ENCODE peak calls at places on chromosome 7, in five cellular contexts. B is CD8-positive, alpha-beta T cell; L is testis; A is neuronal stem cell; G is neural progenitor cell. Q is an unnamed sample.

GRCh38 chr7:155735442-155736118 is 76.7 kb downstream of the SHH start:
- DNase-seq in A (no peak), G (no peak), L (no peak), B (no peak), Q (no peak)

GRCh38 chr7:103660455-103661371 is 214.7 kb upstream of the SLC26A5 start:
- DNase-seq in L (no peak), B (no peak), A (peak; percentile 6), G (no peak), Q (no peak)

GRCh38 chr7:5234852-5235831 is 45.1 kb downstream of the WIPI2 start:
- DNase-seq in B (no peak), L (no peak), G (no peak), A (no peak), Q (peak; percentile 9)

GRCh38 chr7:108598153-108598552 is 28.5 kb downstream of the DNAJB9 start:
- DNase-seq in G (no peak), L (no peak), A (no peak), B (no peak), Q (no peak)

GRCh38 chr7:4631664-4632171 is 50.4 kb upstream of the FOXK1 start:
- DNase-seq in A (peak; percentile 65), B (no peak), G (peak; percentile 90), L (peak; percentile 84), Q (peak; percentile 88)

GRCh38 chr7:35716038-35716803 is 21.3 kb upstream of the HERPUD2 start:
- DNase-seq in B (no peak), L (peak; percentile 69), G (no peak), A (no peak), Q (peak; percentile 49)

GRCh38 chr7:134552105-134552504 is 3.2 kb downstream of the AKR1B15 start:
- DNase-seq in A (no peak), G (peak; percentile 49), L (peak; percentile 45), B (no peak), Q (no peak)

GRCh38 chr7:46383605-46384004 is 462.5 kb upstream of the IGFBP3 start:
- DNase-seq in B (no peak), L (no peak), G (no peak), A (no peak), Q (no peak)

GRCh38 chr7:96449094-96449493 is 127.2 kb upstream of the SLC25A13 start:
- DNase-seq in A (no peak), B (no peak), L (no peak), G (peak; percentile 66), Q (no peak)

GRCh38 chr7:126411821-126412383 is 840.8 kb downstream of the GRM8 start:
- DNase-seq in G (no peak), L (no peak), A (no peak), B (no peak), Q (no peak)

GRCh38 chr7:65239707-65240352 is 133.8 kb upstream of the ZNF92 start:
- DNase-seq in B (no peak), L (peak; percentile 49), G (peak; percentile 82), A (peak; percentile 64), Q (peak; percentile 50)

GRCh38 chr7:43278088-43278644 is 165.7 kb downstream of the HECW1 start:
- DNase-seq in A (no peak), L (no peak), G (no peak), B (no peak), Q (no peak)

GRCh38 chr7:25790261-25790660 is 361.7 kb upstream of the NFE2L3 start:
- DNase-seq in B (no peak), G (no peak), A (no peak), L (no peak), Q (no peak)

GRCh38 chr7:141575654-141576448 is 24.6 kb downstream of the AGK start:
- DNase-seq in G (no peak), B (no peak), A (no peak), L (no peak), Q (no peak)

GRCh38 chr7:55019329-55019690 is 493 bp downstream of the EGFR start:
- DNase-seq in A (peak; percentile 31), L (peak; percentile 64), B (no peak), G (peak; percentile 72), Q (peak; percentile 91)

GRCh38 chr7:71683382-71683781 is 551.4 kb downstream of the GALNT17 start:
- DNase-seq in A (no peak), B (no peak), G (no peak), L (peak; percentile 34), Q (no peak)

GRCh38 chr7:71308105-71308504 is 176.2 kb downstream of the GALNT17 start:
- DNase-seq in B (no peak), L (peak; percentile 86), G (peak; percentile 39), A (peak; percentile 56), Q (no peak)

GRCh38 chr7:13198741-13199140 is 511.3 kb downstream of the ARL4A start:
- DNase-seq in G (no peak), B (no peak), A (no peak), L (no peak), Q (no peak)

GRCh38 chr7:82413237-82413636 is 30.3 kb downstream of the CACNA2D1 start:
- DNase-seq in A (no peak), G (no peak), L (no peak), B (no peak), Q (no peak)

GRCh38 chr7:33563010-33563409 is 342.3 kb upstream of the BMPER start:
- DNase-seq in B (no peak), G (no peak), L (no peak), A (no peak), Q (no peak)

GRCh38 chr7:32250494-32251260 is 180.5 kb upstream of the PDE1C start:
- DNase-seq in A (no peak), L (no peak), G (no peak), B (no peak), Q (no peak)

GRCh38 chr7:32255036-32255435 is 184.8 kb upstream of the PDE1C start:
- DNase-seq in A (no peak), L (no peak), G (no peak), B (no peak), Q (peak; percentile 85)

GRCh38 chr7:32253245-32253644 is 183.0 kb upstream of the PDE1C start:
- DNase-seq in G (peak; percentile 59), B (no peak), A (no peak), L (no peak), Q (no peak)

GRCh38 chr7:32248505-32248904 is 178.3 kb upstream of the PDE1C start:
- DNase-seq in B (no peak), A (no peak), G (no peak), L (no peak), Q (no peak)

GRCh38 chr7:32251659-32252058 is 181.5 kb upstream of the PDE1C start:
- DNase-seq in G (no peak), A (no peak), L (no peak), B (no peak), Q (no peak)
- H3K4me1 ChIP-seq in G (peaks cover 15% of the 10 kb centered on the region), A (no peaks in the 10 kb centered on the region), L (no peaks in the 10 kb centered on the region), B (no peaks in the 10 kb centered on the region), Q (peaks cover 11% of the 10 kb centered on the region)

GRCh38 chr7:128858380-128859231 is 4.0 kb upstream of the ATP6V1F start:
- DNase-seq in A (no peak), B (no peak), G (no peak), L (peak; percentile 56), Q (peak; percentile 78)
- H3K27ac ChIP-seq in A (no peak overlapping the region), B (no peak overlapping the region), G (no peak overlapping the region), L (peak overlapping the region; percentile 73), Q (peak overlapping the region; percentile 53)

GRCh38 chr7:1994931-1995330 is 237.8 kb downstream of the MAD1L1 start:
- DNase-seq in G (no peak), B (no peak), L (no peak), A (no peak), Q (peak; percentile 37)

GRCh38 chr7:1995426-1995825 is 237.3 kb downstream of the MAD1L1 start:
- DNase-seq in L (no peak), G (no peak), B (no peak), A (no peak), Q (no peak)

GRCh38 chr7:1992554-1992953 is 240.2 kb downstream of the MAD1L1 start:
- DNase-seq in G (no peak), L (no peak), A (no peak), B (no peak), Q (peak; percentile 51)

GRCh38 chr7:1993031-1993685 is 239.6 kb downstream of the MAD1L1 start:
- DNase-seq in A (no peak), L (no peak), B (no peak), G (no peak), Q (peak; percentile 6)

DNA sequence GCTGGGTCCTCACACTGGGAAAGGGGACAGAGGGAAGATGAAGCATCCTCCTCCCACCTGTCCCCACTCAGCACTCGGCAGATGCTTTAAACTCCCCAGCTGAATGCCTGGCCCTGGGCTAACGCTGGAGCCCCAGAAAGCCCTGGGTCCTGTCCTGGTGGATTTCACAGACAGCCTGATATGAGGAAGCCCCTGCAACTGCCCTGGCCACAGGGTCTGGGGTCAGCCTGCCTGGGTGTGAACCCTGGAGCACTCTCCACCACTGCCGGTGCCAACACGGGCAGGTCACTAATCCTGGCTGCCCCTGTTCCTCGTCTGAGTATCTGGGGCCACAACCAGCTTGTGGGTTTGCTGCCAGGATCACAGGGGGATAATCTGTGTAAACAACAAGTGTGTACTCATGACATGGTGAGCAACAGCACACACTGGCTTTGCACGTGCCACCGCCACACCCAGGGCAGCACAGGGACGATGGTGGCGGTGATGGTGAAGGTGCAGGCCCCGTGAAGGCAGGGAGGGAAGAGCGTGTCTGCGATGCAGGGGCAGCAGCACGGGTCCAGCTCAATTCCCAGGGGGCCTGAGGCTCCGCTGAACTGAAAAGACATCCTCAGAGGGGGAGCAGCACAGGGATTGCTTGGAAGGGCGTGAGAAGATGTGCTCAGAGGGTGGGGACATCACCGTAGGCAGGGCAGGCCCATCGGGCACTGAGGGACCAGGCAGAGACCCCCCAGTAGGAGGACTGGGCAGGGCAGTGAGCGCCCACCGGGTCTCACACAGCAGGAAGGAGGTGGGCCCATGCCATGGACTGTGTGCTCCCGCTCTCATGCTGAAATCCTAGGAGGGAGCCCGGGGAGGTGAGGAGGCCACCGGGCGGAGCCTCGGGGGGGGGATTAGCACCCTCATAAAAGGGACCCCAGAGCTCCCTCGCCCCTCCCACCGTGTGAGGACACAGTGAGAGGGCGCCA is 238.7 kb downstream of the MAD1L1 start:
- DNase-seq in L (no peak), B (no peak), G (no peak), A (no peak), Q (peak; percentile 52)
- H3K4me3 ChIP-seq in L (no peak overlapping the region), B (no peak overlapping the region), G (no peak overlapping the region), A (no peak overlapping the region), Q (no peak overlapping the region)

GRCh38 chr7:50278120-50278519 is 26.4 kb upstream of the IKZF1 start:
- DNase-seq in G (no peak), B (no peak), A (no peak), L (no peak), Q (no peak)
- H3K4me1 ChIP-seq in G (no peaks in the 10 kb centered on the region), B (peaks cover 49% of the 10 kb centered on the region), A (no peaks in the 10 kb centered on the region), L (no peaks in the 10 kb centered on the region), Q (no peaks in the 10 kb centered on the region)

GRCh38 chr7:30163231-30163894 is 28.6 kb downstream of the MTURN start:
- DNase-seq in A (no peak), B (no peak), L (no peak), G (no peak), Q (peak; percentile 75)
- H3K27ac ChIP-seq in A (no peak overlapping the region), B (no peak overlapping the region), L (no peak overlapping the region), G (peak overlapping the region; percentile 4), Q (peak overlapping the region; percentile 52)

GRCh38 chr7:117019786-117020604 is 66.7 kb downstream of the ST7 start:
- DNase-seq in L (peak; percentile 89), A (peak; percentile 85), G (peak; percentile 96), B (no peak), Q (peak; percentile 76)
- H3K4me3 ChIP-seq in L (peak overlapping the region; percentile 3), A (peak overlapping the region; percentile 66), G (peak overlapping the region; percentile 48), B (no peak overlapping the region), Q (peak overlapping the region; percentile 48)

DNA sequence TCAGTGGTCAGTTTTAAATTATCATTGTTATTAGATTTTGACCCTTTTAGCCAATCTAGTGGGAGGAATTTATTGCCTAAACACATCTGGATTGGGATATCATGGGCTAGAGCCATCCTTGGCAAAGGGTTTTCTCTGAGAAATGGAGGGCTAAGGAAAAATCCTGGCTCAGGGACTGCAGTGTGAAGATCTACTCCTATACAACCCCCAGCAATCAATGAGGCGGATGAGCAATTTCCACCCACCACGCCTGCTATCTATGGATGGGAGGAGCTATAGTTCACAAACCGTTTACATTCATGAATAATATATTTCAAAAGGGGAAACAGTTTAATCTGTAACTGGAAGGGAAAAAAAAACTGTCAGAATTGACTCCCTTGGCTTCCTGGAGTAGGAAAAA is 2.7 kb downstream of the CAV1 start:
- DNase-seq in G (no peak), L (no peak), A (no peak), B (no peak), Q (no peak)
- H3K4me1 ChIP-seq in G (no peaks in the 10 kb centered on the region), L (peaks cover 11% of the 10 kb centered on the region), A (peaks cover 15% of the 10 kb centered on the region), B (peaks cover 21% of the 10 kb centered on the region), Q (peaks cover 8% of the 10 kb centered on the region)

Q was measured in right cardiac atrium.